ENCODE peak calls at places on chromosomes 5 and 9, in nine cellular contexts. M is ovary, J is IMR-90, X is heart left ventricle, B is tibial nerve, S is right lobe of liver, T is A549, G is sigmoid colon, R is gastrocnemius medialis. O is an unnamed sample.

GRCh38 chr5:40278881-40279280 is 400.8 kb upstream of the PTGER4 start:
- DNase-seq in M (no peak), J (no peak), X (no peak), B (no peak), S (no peak), T (no peak), G (no peak), R (no peak), O (no peak)

GRCh38 chr5:139668064-139668880 is 20.1 kb downstream of the CXXC5 start:
- DNase-seq in M (no peak), J (no peak), X (peak; percentile 49), B (no peak), S (no peak), T (no peak), G (no peak), R (no peak), O (peak; percentile 61)

GRCh38 chr9:92426501-92426900 is 2.2 kb upstream of the OMD start:
- DNase-seq in M (no peak), J (no peak), X (no peak), B (no peak), S (no peak), T (no peak), G (no peak), R (no peak), O (no peak)

GRCh38 chr5:68709229-68709628 is 384.6 kb upstream of the SLC30A5 start:
- DNase-seq in M (no peak), J (no peak), X (peak; percentile 56), B (no peak), S (no peak), T (no peak), G (no peak), R (peak; percentile 48), O (no peak)

GRCh38 chr9:115891929-115892328 is 261.7 kb upstream of the PAPPA start:
- DNase-seq in M (no peak), J (peak; percentile 86), X (no peak), B (no peak), S (no peak), T (no peak), G (no peak), R (no peak), O (no peak)

GRCh38 chr9:89850633-89851325 is 246.0 kb downstream of the GADD45G start:
- DNase-seq in M (no peak), J (peak; percentile 34), X (no peak), B (no peak), S (no peak), T (no peak), G (peak; percentile 49), R (peak; percentile 55), O (no peak)

GRCh38 chr5:67166460-67166871 is 30.1 kb downstream of the CD180 start:
- DNase-seq in M (peak; percentile 21), J (no peak), X (peak; percentile 68), B (no peak), S (peak; percentile 62), T (no peak), G (peak; percentile 70), R (no peak), O (no peak)

GRCh38 chr5:122492675-122493074 is 180.6 kb downstream of the SNCAIP start:
- DNase-seq in M (no peak), J (no peak), X (no peak), B (no peak), S (no peak), T (peak; percentile 24), G (no peak), R (no peak), O (no peak)

GRCh38 chr5:55896238-55896637 is 45.1 kb downstream of the IL31RA start:
- DNase-seq in M (no peak), J (no peak), X (no peak), B (no peak), S (no peak), T (no peak), G (no peak), R (no peak), O (no peak)

GRCh38 chr9:122367779-122368460 is 2.9 kb upstream of the PTGS1 start:
- DNase-seq in M (no peak), J (no peak), X (no peak), B (no peak), S (no peak), T (no peak), G (no peak), R (no peak), O (no peak)

GRCh38 chr9:128946544-128946943 is 859 bp downstream of the DOLK start:
- DNase-seq in M (no peak), J (no peak), X (no peak), B (no peak), S (no peak), T (no peak), G (peak; percentile 53), R (no peak), O (no peak)

GRCh38 chr9:19113964-19114679 is 11.4 kb upstream of the HAUS6 start:
- DNase-seq in M (no peak), J (no peak), X (no peak), B (no peak), S (no peak), T (no peak), G (no peak), R (no peak), O (no peak)

GRCh38 chr9:89523948-89524347 is 26.0 kb upstream of the SEMA4D start:
- DNase-seq in M (no peak), J (no peak), X (no peak), B (no peak), S (no peak), T (no peak), G (no peak), R (no peak), O (no peak)

DNA sequence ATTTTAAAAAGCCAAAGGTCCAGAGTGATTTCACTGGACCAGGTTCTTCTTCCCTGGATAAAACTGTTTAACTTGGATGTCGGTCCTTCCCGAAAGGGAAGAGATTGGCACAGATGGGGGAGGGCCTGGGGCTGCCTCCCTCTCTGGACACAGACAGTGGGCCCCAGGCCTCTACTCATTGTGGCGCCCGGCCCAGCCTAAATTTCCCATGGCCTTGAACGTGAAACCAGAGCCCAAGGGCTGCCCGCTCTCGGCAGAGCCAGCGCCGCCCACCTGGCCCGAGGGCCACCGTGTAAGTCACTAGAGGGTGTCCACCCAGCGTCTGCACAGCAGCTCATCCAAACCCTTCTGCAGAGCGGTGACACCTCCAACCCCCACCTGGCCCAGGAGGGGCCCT is 49.9 kb downstream of the NKD2 start:
- DNase-seq in M (no peak), J (no peak), X (no peak), B (no peak), S (no peak), T (no peak), G (no peak), R (no peak), O (no peak)
- H3K4me1 ChIP-seq in M (no peaks in the 10 kb centered on the region), J (no peaks in the 10 kb centered on the region), X (no peaks in the 10 kb centered on the region), B (no peaks in the 10 kb centered on the region), S (no peaks in the 10 kb centered on the region), T (no peaks in the 10 kb centered on the region), G (no peaks in the 10 kb centered on the region), R (no peaks in the 10 kb centered on the region), O (no peaks in the 10 kb centered on the region)

DNA sequence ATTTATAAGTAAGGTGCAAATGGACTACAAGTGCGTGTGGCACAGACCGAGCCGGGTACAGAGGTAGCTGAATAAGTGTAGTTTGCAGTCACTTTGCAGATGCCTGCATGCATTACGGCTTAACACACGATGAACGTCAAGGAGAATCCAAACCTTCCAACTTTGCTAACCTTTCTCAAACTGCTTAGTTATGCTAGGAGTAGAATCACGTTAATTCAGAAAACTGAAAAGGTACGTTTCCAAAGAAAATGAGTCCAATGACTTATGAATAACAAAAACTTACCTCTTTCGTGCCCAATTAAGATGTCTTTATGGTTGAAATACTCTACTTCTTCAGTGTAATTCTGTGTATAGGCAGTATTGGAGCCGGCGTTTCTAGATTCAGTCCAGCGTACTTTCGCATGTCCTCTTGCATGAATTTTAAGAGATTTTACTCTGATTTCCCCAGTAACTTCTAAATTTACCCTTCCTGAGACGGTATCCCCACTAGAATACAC is 539 bp downstream of the ARRDC3 start:
- DNase-seq in M (peak; percentile 34), J (peak; percentile 33), X (no peak), B (no peak), S (no peak), T (peak; percentile 51), G (no peak), R (no peak), O (peak; percentile 63)
- TF ChIP-seq POLR2A in M (no peak), J (no peak), X (no peak), B (peak; percentile 10), S (no peak), T (no peak), G (no peak), R (no peak), O (no peak)

DNA sequence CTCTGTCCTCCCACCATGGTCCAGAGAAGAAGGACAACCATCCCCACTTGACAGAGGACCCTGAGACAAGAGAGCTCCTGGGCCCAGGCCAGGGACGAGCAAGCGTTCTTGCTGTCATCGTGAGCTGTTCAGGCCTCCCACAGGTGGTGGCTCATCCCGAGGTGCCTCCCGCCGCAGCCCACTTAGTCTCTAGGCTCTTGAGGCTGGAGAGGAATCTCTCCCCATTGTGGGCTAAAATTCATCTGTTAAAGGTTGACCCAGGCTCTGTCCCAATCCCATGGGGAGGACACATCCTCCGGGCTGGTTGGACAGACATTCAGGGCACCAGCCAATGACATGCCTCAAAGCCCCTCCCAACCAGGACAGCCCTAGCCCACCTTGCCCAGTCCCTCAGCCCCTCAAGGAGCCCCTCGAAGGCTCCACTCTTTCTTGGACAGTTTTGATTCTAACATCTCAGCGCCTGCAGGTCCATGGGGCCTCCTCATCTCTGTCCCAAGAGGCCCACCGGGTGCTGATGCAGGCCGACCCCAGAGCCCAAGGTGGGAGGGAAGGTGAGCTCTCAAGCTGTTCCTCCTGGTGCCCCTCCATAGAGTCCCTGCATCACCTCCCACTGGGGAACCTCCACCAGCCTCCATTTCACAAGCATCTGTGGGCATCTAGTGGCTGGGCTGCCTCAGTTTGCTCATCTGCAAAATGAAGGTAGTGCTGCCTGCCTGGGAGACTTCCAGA is 52.9 kb downstream of the BARX1 start:
- DNase-seq in M (peak; percentile 8), J (no peak), X (no peak), B (no peak), S (peak; percentile 36), T (no peak), G (peak; percentile 55), R (no peak), O (peak; percentile 4)
- H3K4me1 ChIP-seq in M (no peaks in the 10 kb centered on the region), J (no peaks in the 10 kb centered on the region), X (no peaks in the 10 kb centered on the region), B (no peaks in the 10 kb centered on the region), S (no peaks in the 10 kb centered on the region), T (no peaks in the 10 kb centered on the region), G (no peaks in the 10 kb centered on the region), R (no peaks in the 10 kb centered on the region), O (no peaks in the 10 kb centered on the region)

DNA sequence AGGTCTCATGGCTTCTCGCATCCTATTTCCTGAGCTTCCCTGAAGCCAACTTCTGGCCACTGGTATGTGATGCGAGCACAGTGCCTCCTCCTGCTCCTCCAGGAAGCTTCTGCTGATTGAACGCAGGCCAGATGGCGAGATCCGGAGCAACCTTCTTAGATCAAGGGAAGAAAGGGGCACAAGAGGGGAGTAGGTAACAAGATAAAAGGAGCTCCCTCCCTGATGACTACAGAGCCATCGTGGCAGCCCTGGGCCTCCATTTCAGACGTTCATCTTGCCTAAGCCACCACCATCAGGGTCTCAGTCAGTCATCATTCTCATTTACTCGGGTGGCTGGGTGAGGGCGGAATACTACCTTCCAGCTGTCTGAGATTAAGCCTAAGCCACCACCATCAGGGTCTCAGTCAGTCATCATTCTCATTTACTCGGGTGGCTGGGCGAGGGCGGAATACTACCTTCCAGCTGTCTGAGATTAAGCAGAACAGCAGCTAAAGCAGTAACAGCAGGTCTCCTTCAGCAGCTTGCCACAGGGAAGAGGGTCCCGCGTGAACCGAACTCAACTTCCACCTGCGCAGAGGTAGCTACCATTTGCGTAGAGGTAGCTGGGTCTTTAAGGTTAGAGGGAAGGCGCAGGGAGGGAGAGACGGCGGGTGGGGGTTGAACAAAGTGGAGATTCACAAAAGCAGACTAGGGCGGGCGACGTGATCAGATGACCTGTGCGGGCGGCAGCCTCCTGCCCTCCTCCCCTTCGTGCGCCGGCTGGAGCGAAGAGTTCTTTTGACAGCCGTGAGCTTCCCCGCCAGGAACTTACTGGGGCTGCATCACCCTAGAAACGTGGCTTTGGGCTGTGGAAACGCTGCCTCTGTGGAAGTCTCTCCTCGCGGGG is 27.9 kb upstream of the MGAT1 start:
- DNase-seq in M (peak; percentile 68), J (peak; percentile 39), X (peak; percentile 76), B (peak; percentile 41), S (peak; percentile 85), T (peak; percentile 44), G (peak; percentile 90), R (peak; percentile 64), O (peak; percentile 87)
- TF ChIP-seq POLR2A in M (peak; percentile 27), J (no peak), X (no peak), B (peak; percentile 17), S (peak; percentile 35), T (no peak), G (peak; percentile 10), R (no peak), O (peak; percentile 84)

O was measured in body of pancreas.